ENCODE peak calls at places on chromosomes 3 and 15, in five cellular contexts. H is B cell, G is gastrocnemius medialis, X is fibroblast of lung, L is left lung. D is an unnamed sample.

GRCh38 chr3:97880267-97880666 is 58.5 kb downstream of the CRYBG3 start:
- DNase-seq in L (no peak), H (no peak), G (no peak), X (no peak), D (no peak)

GRCh38 chr3:50205719-50206276 is 727 bp downstream of the SLC38A3 start:
- DNase-seq in G (peak), H (peak), X (no peak), L (peak), D (no peak)

GRCh38 chr3:120693439-120694172 is 11.6 kb upstream of the HGD start:
- DNase-seq in L (no peak), X (peak), G (no peak), H (no peak), D (no peak)

GRCh38 chr15:80036067-80036466 is 23.4 kb upstream of the ZFAND6 start:
- DNase-seq in H (no peak), L (no peak), G (no peak), X (no peak), D (no peak)

GRCh38 chr3:125051715-125052581 is 3.8 kb downstream of the HEG1 start:
- DNase-seq in L (no peak), H (peak), X (peak), G (peak), D (no peak)

GRCh38 chr3:183775781-183776180 is 49.6 kb downstream of the MAP6D1 start:
- DNase-seq in L (peak), X (no peak), G (peak), H (no peak), D (no peak)

GRCh38 chr15:50416920-50417319 is 7.3 kb upstream of the USP8 start:
- DNase-seq in X (no peak), H (no peak), L (no peak), G (no peak), D (no peak)

GRCh38 chr3:134696155-134696554 is 45.3 kb upstream of the KY start:
- DNase-seq in L (no peak), X (no peak), G (no peak), H (no peak), D (no peak)

GRCh38 chr3:118480101-118480860 is 554.4 kb downstream of the IGSF11 start:
- DNase-seq in L (no peak), X (no peak), G (no peak), H (no peak), D (no peak)
- TF ChIP-seq CTCF in L (no peak), X (no peak), G (no peak), H (no peak), D (no peak)

GRCh38 chr15:65085990-65086679 is 9.6 kb downstream of the KBTBD13 start:
- DNase-seq in G (no peak), L (no peak), H (no peak), X (no peak), D (no peak)
- TF ChIP-seq CTCF in G (peak), L (no peak), H (no peak), X (peak), D (peak)

GRCh38 chr3:58560771-58561311 is 16.4 kb downstream of the FAM107A start:
- DNase-seq in G (no peak), H (no peak), X (peak), L (no peak), D (no peak)
- TF ChIP-seq CTCF in G (no peak), H (no peak), X (peak), L (no peak), D (no peak)

GRCh38 chr15:78284758-78285157 is 14.7 kb downstream of the SKIC8 start:
- DNase-seq in L (no peak), H (no peak), X (no peak), G (no peak), D (no peak)
- TF ChIP-seq CTCF in L (no peak), H (no peak), X (peak), G (no peak), D (peak)

DNA sequence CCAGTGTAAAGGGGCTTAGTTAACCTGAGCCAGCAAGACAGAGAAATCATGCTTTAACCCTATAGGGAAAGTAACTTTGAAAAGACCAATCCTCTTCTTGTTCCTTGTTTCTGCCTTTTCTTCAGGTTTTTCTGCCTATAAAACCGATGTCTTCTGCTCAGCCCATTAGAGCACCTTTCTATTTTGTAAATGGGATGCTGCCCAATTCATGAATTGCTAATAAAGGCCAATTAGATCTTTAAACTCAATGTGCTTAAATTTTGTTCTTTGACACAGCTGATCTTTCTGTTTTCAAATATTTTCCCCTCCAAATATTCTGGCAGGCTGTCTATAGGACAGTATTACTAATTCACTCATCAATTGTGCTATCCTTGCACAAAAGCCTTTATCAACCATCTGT is 33.8 kb upstream of the SPTSSB start:
- DNase-seq in G (no peak), X (no peak), H (no peak), L (no peak), D (no peak)
- TF ChIP-seq CTCF in G (no peak), X (no peak), H (no peak), L (no peak), D (no peak)

GRCh38 chr15:89777073-89777820 is 1.1 kb downstream of the MESP2 start:
- DNase-seq in G (no peak), X (no peak), L (no peak), H (no peak), D (no peak)

GRCh38 chr15:89777821-89778380 is 1.8 kb downstream of the MESP2 start:
- DNase-seq in G (no peak), L (no peak), H (no peak), X (no peak), D (no peak)

GRCh38 chr15:89775815-89776214 is 317 bp upstream of the MESP2 start:
- DNase-seq in L (no peak), G (no peak), X (no peak), H (no peak), D (no peak)

GRCh38 chr15:89774492-89774891 is 1.6 kb upstream of the MESP2 start:
- DNase-seq in H (no peak), X (no peak), G (no peak), L (no peak), D (no peak)

DNA sequence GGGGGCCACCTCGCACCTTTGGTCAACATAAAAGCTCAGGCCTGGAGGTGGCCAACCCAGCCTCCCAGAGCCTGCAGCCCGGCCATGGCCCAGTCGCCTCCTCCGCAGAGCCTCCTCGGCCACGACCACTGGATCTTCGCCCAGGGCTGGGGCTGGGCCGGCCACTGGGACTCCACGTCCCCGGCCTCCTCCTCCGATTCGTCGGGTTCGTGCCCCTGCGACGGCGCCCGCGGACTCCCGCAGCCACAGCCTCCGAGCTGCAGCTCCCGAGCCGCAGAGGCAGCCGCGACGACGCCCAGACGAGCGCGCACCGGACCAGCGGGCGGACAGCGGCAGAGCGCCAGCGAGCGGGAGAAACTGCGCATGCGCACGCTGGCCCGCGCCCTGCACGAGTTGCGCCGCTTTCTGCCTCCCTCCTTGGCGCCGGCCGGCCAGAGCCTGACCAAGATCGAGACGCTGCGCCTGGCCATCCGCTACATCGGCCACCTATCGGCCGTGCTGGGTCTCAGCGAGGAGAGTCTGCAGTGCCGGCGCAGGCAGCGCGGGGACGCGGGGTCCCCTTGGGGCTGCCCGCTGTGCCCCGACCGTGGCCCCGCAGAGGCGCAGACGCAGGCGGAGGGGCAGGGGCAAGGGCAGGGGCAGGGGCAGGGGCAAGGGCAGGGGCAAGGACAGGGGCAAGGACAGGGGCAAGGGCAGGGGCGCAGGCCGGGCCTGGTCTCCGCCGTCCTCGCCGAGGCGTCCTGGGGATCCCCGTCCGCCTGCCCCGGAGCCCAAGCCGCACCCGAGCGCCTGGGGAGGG is at the start of gene MESP2:
- DNase-seq in H (peak), L (peak), X (peak), G (peak), D (peak)
- TF ChIP-seq CTCF in H (peak), L (peak), X (peak), G (peak), D (peak)

DNA sequence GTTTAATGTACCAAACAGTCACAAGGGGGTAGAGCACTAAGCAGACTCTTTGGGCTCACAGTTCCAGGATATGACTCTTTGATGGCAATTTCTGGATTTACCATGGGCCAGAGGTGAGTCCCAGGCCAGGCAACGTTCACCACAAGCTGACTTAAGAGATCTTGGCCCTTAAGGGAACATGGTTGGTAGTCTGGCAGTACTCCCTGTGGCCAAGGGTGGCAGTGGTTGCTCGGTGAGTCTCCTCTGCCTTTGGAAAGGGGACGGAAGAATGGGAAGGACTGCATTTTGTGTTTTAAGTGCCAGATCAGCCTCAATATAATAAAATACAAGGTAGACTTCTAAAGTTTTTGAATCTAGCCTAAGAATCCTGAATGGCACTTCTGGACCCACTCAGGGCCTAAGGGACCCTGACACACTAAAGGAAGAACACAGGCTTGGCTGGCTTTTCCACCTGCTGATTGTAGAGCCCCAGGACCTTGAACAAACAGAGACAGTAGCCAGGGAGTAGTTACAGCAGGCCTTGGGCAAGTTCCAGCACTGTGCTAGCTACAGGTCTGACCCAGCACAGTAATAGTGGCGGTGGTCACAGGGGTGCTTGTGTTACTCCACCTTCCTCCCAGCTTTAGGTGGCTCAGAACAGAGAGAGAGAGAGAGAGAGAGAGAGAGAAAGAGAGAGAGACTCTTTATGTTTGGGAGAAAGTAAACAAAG is 730.7 kb upstream of the ALCAM start:
- DNase-seq in H (no peak), G (no peak), X (no peak), L (no peak), D (no peak)
- TF ChIP-seq CTCF in H (no peak), G (no peak), X (no peak), L (no peak), D (no peak)

GRCh38 chr3:153165211-153165815 is 3.3 kb downstream of the RAP2B start:
- DNase-seq in G (no peak), H (no peak), L (no peak), X (peak), D (no peak)
- TF ChIP-seq CTCF in G (no peak), H (peak), L (peak), X (peak), D (peak)

DNA sequence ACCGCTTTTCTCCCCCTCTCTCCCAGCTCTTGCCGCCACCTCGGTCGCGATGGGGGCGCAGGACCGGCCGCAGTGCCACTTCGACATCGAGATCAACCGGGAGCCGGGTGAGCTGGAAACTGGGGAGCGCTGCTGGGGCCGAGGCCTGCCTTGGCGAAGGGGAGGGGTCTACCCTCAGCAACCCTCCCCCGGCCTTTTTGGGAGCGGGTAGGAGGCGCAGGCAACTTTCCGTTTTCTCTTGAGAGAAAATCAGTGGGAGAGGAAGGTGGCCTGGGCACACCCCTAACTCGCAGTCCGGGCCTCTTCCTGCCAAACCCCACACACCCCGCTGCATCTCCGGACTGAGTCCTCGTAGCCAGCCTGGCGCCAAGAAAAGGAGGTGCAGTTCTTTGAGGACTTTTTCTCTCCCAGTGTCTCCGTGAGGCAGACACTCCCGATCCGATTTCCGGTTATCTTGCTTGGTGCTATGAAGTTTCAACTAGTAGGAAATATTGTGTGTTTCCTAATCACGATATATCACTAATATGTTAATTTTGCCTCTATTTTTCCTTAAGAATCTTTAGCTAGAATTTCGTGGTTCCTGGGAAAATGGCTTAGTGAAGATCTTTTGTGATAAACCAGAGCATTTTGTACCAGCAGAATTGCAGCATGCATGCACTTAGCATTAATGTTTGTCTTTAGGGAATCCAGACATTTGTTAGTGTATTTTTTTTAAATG is 631 bp downstream of the NKTR start:
- DNase-seq in L (no peak), X (peak), G (peak), H (peak), D (peak)
- TF ChIP-seq CTCF in L (no peak), X (peak), G (peak), H (no peak), D (peak)

D was measured in CD14-positive monocyte.